ENCODE peak calls at places on chromosomes 3 and 15, in nine cellular contexts. C is colonic mucosa; F is astrocyte of the spinal cord; Z is uterus; A is stimulated activated CD8-positive, alpha-beta memory T cell treated with anti-CD3 and anti-CD28 coated beads, Interleukin-12 subunit alpha, Interleukin-12 subunit beta, amount 100 ng/mL, for 1 hour; V is NCI-H1092 treated with DMSO at 0.1 percent for 48 hours; N is NCI-H2081; B is choroid plexus epithelial cell; K is retina. Q is an unnamed sample.

GRCh38 chr3:105594219-105594618 is 227.5 kb downstream of the ALCAM start:
- DNase-seq in C (no peak), F (no peak), Z (no peak), A (no peak), V (no peak), N (no peak), B (peak), K (no peak), Q (no peak)

GRCh38 chr3:188262913-188263683 is 109.1 kb downstream of the LPP start:
- DNase-seq in C (no peak), F (peak), Z (no peak), A (no peak), V (no peak), N (peak), B (peak), K (no peak), Q (no peak)

GRCh38 chr3:8253201-8253600 is 248.4 kb upstream of the LMCD1 start:
- DNase-seq in C (no peak), F (no peak), Z (no peak), A (no peak), V (no peak), N (no peak), B (no peak), K (no peak), Q (no peak)

GRCh38 chr3:20511863-20512262 is 325.9 kb upstream of the SGO1 start:
- DNase-seq in C (no peak), F (peak), Z (no peak), A (no peak), V (peak), N (peak), B (peak), K (peak), Q (no peak)

GRCh38 chr15:63372753-63373152 is 8.9 kb downstream of the CA12 start:
- DNase-seq in C (no peak), F (peak), Z (no peak), A (no peak), V (no peak), N (no peak), B (no peak), K (no peak), Q (no peak)

GRCh38 chr3:153284282-153284938 is 122.4 kb downstream of the RAP2B start:
- DNase-seq in C (peak), F (peak), Z (peak), A (no peak), V (no peak), N (peak), B (peak), K (no peak), Q (peak)

GRCh38 chr15:88337993-88338392 is 81.5 kb upstream of the NTRK3 start:
- DNase-seq in C (no peak), F (no peak), Z (no peak), A (no peak), V (no peak), N (no peak), B (no peak), K (no peak), Q (no peak)

GRCh38 chr3:101119535-101119934 is 126.3 kb upstream of the ABI3BP start:
- DNase-seq in C (no peak), F (peak), Z (no peak), A (no peak), V (no peak), N (no peak), B (peak), K (no peak), Q (no peak)

GRCh38 chr3:151197981-151198767 is 4.8 kb downstream of the GPR171 start:
- DNase-seq in C (no peak), F (no peak), Z (no peak), A (no peak), V (no peak), N (no peak), B (no peak), K (no peak), Q (no peak)

GRCh38 chr15:39171944-39172368 is 408.9 kb upstream of the THBS1 start:
- DNase-seq in C (peak), F (peak), Z (peak), A (no peak), V (peak), N (peak), B (peak), K (peak), Q (no peak)

GRCh38 chr3:172177046-172177445 is 137.7 kb downstream of the FNDC3B start:
- DNase-seq in C (no peak), F (peak), Z (no peak), A (no peak), V (no peak), N (no peak), B (peak), K (no peak), Q (no peak)

GRCh38 chr3:127501177-127501576 is 89.4 kb downstream of the TPRA1 start:
- DNase-seq in C (no peak), F (no peak), Z (no peak), A (no peak), V (no peak), N (no peak), B (no peak), K (no peak), Q (no peak)

Q was measured in naive thymus-derived CD8-positive, alpha-beta T cell.